ENCODE peak calls at places on chromosomes 3 and 15, in seven cellular contexts. O, D, S, F, G, H and T are unnamed samples.

GRCh38 chr3:149507491-149508324 is 33.2 kb downstream of the TM4SF4 start:
- DNase-seq in H (no peak), G (no peak), O (no peak), S (peak; percentile 52), F (no peak), D (no peak), T (peak; percentile 24)

GRCh38 chr3:41690766-41691563 is 270.9 kb downstream of the ULK4 start:
- DNase-seq in G (no peak), F (no peak), S (no peak), O (no peak), H (no peak), D (no peak), T (no peak)

GRCh38 chr15:33131880-33132279 is 62.6 kb downstream of the FMN1 start:
- DNase-seq in H (no peak), G (no peak), O (no peak), F (no peak), D (no peak), S (peak; percentile 68), T (no peak)

GRCh38 chr3:109369510-109369909 is 32.2 kb upstream of the DPPA4 start:
- DNase-seq in S (no peak), F (no peak), H (peak; percentile 26), O (peak; percentile 6), D (no peak), G (peak; percentile 61), T (no peak)

GRCh38 chr3:183114374-183114773 is 15.1 kb upstream of the MCCC1 start:
- DNase-seq in D (no peak), S (no peak), G (no peak), H (no peak), F (no peak), O (no peak), T (no peak)

GRCh38 chr15:31953573-31953972 is 76.7 kb upstream of the CHRNA7 start:
- DNase-seq in D (no peak), G (no peak), O (no peak), F (no peak), S (no peak), H (peak; percentile 22), T (no peak)

GRCh38 chr3:64022451-64023186 is 675 bp downstream of the PSMD6 start:
- DNase-seq in D (no peak), H (peak; percentile 5), F (no peak), S (peak; percentile 35), O (no peak), G (no peak), T (no peak)

GRCh38 chr15:90885432-90886290 is 1.4 kb downstream of the FES start:
- DNase-seq in S (peak; percentile 86), H (peak; percentile 86), G (peak; percentile 83), O (no peak), D (peak; percentile 72), F (peak; percentile 82), T (peak; percentile 80)

GRCh38 chr3:133574260-133574881 is 885 bp downstream of the CDV3 start:
- DNase-seq in H (peak; percentile 76), G (peak; percentile 85), D (peak; percentile 48), F (peak; percentile 88), O (no peak), S (peak; percentile 84), T (peak; percentile 78)

GRCh38 chr3:33717616-33717865 is 513 bp downstream of the CLASP2 start:
- DNase-seq in H (peak; percentile 71), O (peak; percentile 49), D (peak; percentile 38), F (peak; percentile 89), G (no peak), S (peak; percentile 83), T (no peak)

GRCh38 chr3:58899159-58899952 is 150.5 kb downstream of the CFAP20DC start:
- DNase-seq in G (no peak), D (no peak), S (peak; percentile 59), O (no peak), F (peak; percentile 47), H (no peak), T (peak; percentile 20)

GRCh38 chr3:55658297-55659022 is 171.4 kb upstream of the WNT5A start:
- DNase-seq in G (no peak), S (no peak), D (no peak), H (no peak), O (no peak), F (no peak), T (no peak)

GRCh38 chr3:188979236-188979635 is 192.5 kb upstream of the TPRG1 start:
- DNase-seq in H (no peak), F (no peak), D (no peak), G (no peak), O (no peak), S (no peak), T (no peak)

GRCh38 chr15:33007295-33007855 is 187.1 kb downstream of the FMN1 start:
- DNase-seq in O (peak; percentile 35), F (no peak), S (peak; percentile 60), H (peak; percentile 22), D (no peak), G (no peak), T (no peak)

GRCh38 chr15:50114381-50114780 is 4.7 kb downstream of the ATP8B4 start:
- DNase-seq in G (peak; percentile 56), H (no peak), S (no peak), D (no peak), O (no peak), F (peak; percentile 51), T (no peak)

GRCh38 chr3:177494216-177494615 is 296.9 kb upstream of the TBL1XR1 start:
- DNase-seq in G (no peak), F (no peak), O (no peak), S (no peak), H (no peak), D (no peak), T (no peak)

GRCh38 chr3:127172670-127173515 is 20.0 kb upstream of the PRR23E start:
- DNase-seq in O (no peak), F (no peak), G (no peak), S (peak; percentile 92), D (no peak), H (no peak), T (no peak)

GRCh38 chr15:25693321-25694237 is 169.5 kb downstream of the ATP10A start:
- DNase-seq in H (peak; percentile 75), G (no peak), F (no peak), D (peak; percentile 11), O (no peak), S (peak; percentile 65), T (no peak)
- TF ChIP-seq CTCF in H (peak; percentile 50), G (peak; percentile 31), F (no peak), D (peak; percentile 39), O (no peak), S (peak; percentile 85), T (peak; percentile 58)

GRCh38 chr3:129164500-129164899 is 3.6 kb upstream of the ISY1 start:
- DNase-seq in O (no peak), G (no peak), H (no peak), D (no peak), S (peak; percentile 24), F (no peak), T (no peak)

GRCh38 chr3:129160891-129161859 is at the start of gene ISY1:
- DNase-seq in H (peak; percentile 82), D (peak; percentile 78), F (peak; percentile 91), G (peak; percentile 90), O (peak; percentile 97), S (peak; percentile 97), T (peak; percentile 79)

GRCh38 chr3:129162729-129163579 is 2.1 kb upstream of the ISY1 start:
- DNase-seq in H (no peak), F (no peak), O (no peak), S (peak; percentile 54), G (no peak), D (no peak), T (no peak)

GRCh38 chr3:129166579-129167332 is 5.9 kb upstream of the ISY1 start:
- DNase-seq in H (no peak), O (no peak), S (no peak), G (no peak), D (no peak), F (no peak), T (no peak)

GRCh38 chr3:129161860-129162271 is 1.0 kb upstream of the ISY1 start:
- DNase-seq in G (no peak), F (no peak), H (peak; percentile 13), O (no peak), S (peak; percentile 52), D (no peak), T (peak; percentile 29)
- TF ChIP-seq CTCF in G (no peak), F (no peak), H (peak; percentile 8), O (no peak), S (no peak), D (peak; percentile 25), T (no peak)

GRCh38 chr15:100918034-100918689 is 995 bp upstream of the LRRK1 start:
- DNase-seq in S (peak; percentile 92), D (peak; percentile 45), H (peak; percentile 86), F (peak; percentile 90), O (peak; percentile 67), G (peak; percentile 81), T (peak; percentile 26)

GRCh38 chr15:100918690-100919480 is at the start of gene LRRK1:
- DNase-seq in D (no peak), G (peak; percentile 62), O (no peak), F (peak; percentile 72), S (peak; percentile 82), H (peak; percentile 33), T (no peak)

GRCh38 chr15:100913961-100914360 is 5.2 kb upstream of the LRRK1 start:
- DNase-seq in F (no peak), H (no peak), G (no peak), O (no peak), S (peak; percentile 57), D (no peak), T (no peak)

GRCh38 chr15:100911086-100911485 is 8.1 kb upstream of the LRRK1 start:
- DNase-seq in G (no peak), S (no peak), O (no peak), H (no peak), D (no peak), F (no peak), T (no peak)

DNA sequence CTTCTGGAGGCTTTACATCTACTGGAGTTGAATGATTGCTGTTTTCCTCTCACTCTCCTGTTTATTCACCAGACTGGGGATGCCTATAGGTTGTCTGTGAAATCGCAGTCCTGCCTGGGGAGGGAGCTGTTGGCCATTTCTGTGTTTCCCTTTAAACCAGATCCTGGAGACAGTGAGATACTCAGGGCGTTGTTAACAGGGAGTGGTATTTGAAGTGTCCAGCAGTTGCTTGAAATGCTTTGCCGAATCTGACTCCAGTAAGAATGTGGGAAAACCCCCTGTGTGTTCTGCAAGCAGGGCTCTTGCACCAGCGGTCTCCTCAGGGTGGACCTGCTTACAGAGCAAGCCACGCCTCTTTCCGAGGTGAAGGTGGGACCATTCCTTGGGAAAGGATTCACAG is 4.3 kb upstream of the LRRK1 start:
- DNase-seq in O (no peak), H (peak; percentile 25), G (no peak), S (peak; percentile 34), D (no peak), F (no peak), T (no peak)
- TF ChIP-seq CTCF in O (no peak), H (no peak), G (no peak), S (no peak), D (no peak), F (no peak), T (no peak)

DNA sequence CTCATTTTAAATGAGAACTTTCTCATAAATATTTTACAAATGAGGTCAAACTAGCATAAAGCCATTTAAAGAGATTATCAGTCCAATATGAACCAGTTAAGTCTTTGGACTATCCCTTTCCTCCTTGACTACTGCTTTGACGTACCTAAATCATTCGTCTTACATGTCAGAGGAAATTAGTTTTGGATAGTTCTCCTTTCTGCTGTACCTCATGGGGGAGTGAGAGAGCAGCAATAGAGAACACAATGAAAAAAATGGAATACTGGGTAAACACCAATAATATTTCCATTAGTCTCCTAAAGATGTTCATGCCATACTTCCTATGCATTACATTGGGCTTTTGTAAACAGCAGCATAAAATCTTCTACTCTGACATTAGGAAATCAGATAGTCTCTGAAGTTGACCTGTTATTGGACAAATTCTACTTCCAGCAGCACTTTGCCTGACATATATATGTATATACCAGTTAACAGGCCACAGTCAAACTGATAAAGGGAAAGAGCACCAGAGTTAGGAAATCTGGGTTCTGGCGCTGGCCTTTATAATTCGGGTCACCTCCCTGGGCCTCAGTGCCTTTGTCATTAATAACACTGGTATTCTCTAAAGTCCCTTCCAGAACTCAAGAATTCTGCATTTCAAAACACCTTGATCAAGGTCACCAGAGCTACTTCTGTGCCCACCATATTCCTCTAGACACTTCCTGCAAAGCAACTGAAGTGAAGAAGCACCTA is 26.8 kb downstream of the TIMMDC1 start:
- DNase-seq in O (no peak), D (no peak), F (no peak), H (no peak), G (no peak), S (peak; percentile 57), T (no peak)
- TF ChIP-seq CTCF in O (peak; percentile 31), D (no peak), F (no peak), H (no peak), G (no peak), S (peak; percentile 42), T (no peak)